ENCODE peak calls at places on chromosomes 12 and 14, in nine cellular contexts. E is PC-3; X is Karpas-422; Q is Peyer's patch; R is CD8-positive, alpha-beta memory T cell; G is adrenal gland; K is pancreas; H is SJSA1; W is SK-N-SH. V is an unnamed sample.

GRCh38 chr12:90020006-90020405 is 311.4 kb upstream of the ATP2B1 start:
- DNase-seq in E (no peak), X (no peak), Q (no peak), R (no peak), G (no peak), K (no peak), H (no peak), W (no peak), V (no peak)

GRCh38 chr14:99945732-99946651 is 119.2 kb upstream of the EVL start:
- DNase-seq in E (no peak), X (peak), Q (no peak), R (no peak), G (peak), K (no peak), H (no peak), W (no peak), V (no peak)

GRCh38 chr12:8047842-8048241 is 15.3 kb downstream of the FOXJ2 start:
- DNase-seq in E (no peak), X (no peak), Q (no peak), R (no peak), G (no peak), K (no peak), H (no peak), W (no peak), V (no peak)

GRCh38 chr14:45156067-45156466 is 20.3 kb downstream of the FANCM start:
- DNase-seq in E (no peak), X (no peak), Q (no peak), R (no peak), G (no peak), K (no peak), H (no peak), W (no peak), V (no peak)

GRCh38 chr12:9143929-9144328 is 28.2 kb upstream of the A2M start:
- DNase-seq in E (no peak), X (no peak), Q (no peak), R (no peak), G (no peak), K (no peak), H (no peak), W (no peak), V (no peak)

GRCh38 chr14:76923422-76924362 is 97.5 kb downstream of the LRRC74A start:
- DNase-seq in E (no peak), X (no peak), Q (no peak), R (no peak), G (no peak), K (no peak), H (no peak), W (no peak), V (no peak)

GRCh38 chr12:87813476-87814234 is 215.5 kb downstream of the C12orf50 start:
- DNase-seq in E (peak), X (no peak), Q (no peak), R (no peak), G (no peak), K (no peak), H (peak), W (no peak), V (no peak)

GRCh38 chr12:71392521-71393145 is 47.0 kb upstream of the LGR5 start:
- DNase-seq in E (peak), X (peak), Q (no peak), R (no peak), G (no peak), K (no peak), H (no peak), W (peak), V (no peak)

GRCh38 chr12:43957732-43958131 is 121.9 kb downstream of the TMEM117 start:
- DNase-seq in E (peak), X (peak), Q (no peak), R (no peak), G (no peak), K (no peak), H (no peak), W (peak), V (no peak)

GRCh38 chr12:85574291-85574690 is 261.9 kb downstream of the RASSF9 start:
- DNase-seq in E (no peak), X (no peak), Q (no peak), R (no peak), G (no peak), K (no peak), H (no peak), W (no peak), V (no peak)

GRCh38 chr12:110176745-110177144 is 52.6 kb downstream of the IFT81 start:
- DNase-seq in E (peak), X (peak), Q (no peak), R (no peak), G (no peak), K (no peak), H (no peak), W (peak), V (no peak)

GRCh38 chr14:22163051-22163450 is 426.0 kb downstream of the DAD1 start:
- DNase-seq in E (peak), X (peak), Q (no peak), R (no peak), G (no peak), K (no peak), H (no peak), W (no peak), V (no peak)

GRCh38 chr14:20624495-20625070 is 16.9 kb downstream of the OR6S1 start:
- DNase-seq in E (no peak), X (peak), Q (peak), R (no peak), G (no peak), K (no peak), H (no peak), W (no peak), V (no peak)

GRCh38 chr14:24155100-24155499 is 6.0 kb upstream of the IRF9 start:
- DNase-seq in E (no peak), X (no peak), Q (no peak), R (no peak), G (no peak), K (no peak), H (no peak), W (no peak), V (no peak)

GRCh38 chr12:106747973-106748436 is 26.5 kb upstream of the RIC8B start:
- DNase-seq in E (no peak), X (no peak), Q (no peak), R (no peak), G (no peak), K (no peak), H (no peak), W (no peak), V (no peak)

GRCh38 chr14:79417961-79418360 is 793.3 kb downstream of the DIO2 start:
- DNase-seq in E (no peak), X (no peak), Q (no peak), R (no peak), G (no peak), K (no peak), H (no peak), W (no peak), V (no peak)

GRCh38 chr12:40788276-40788675 is 96.0 kb downstream of the CNTN1 start:
- DNase-seq in E (no peak), X (no peak), Q (no peak), R (no peak), G (no peak), K (no peak), H (no peak), W (no peak), V (no peak)

GRCh38 chr12:92288533-92288932 is 142.9 kb upstream of the BTG1 start:
- DNase-seq in E (no peak), X (no peak), Q (no peak), R (no peak), G (no peak), K (no peak), H (no peak), W (no peak), V (no peak)

GRCh38 chr14:46490150-46490769 is 161.3 kb downstream of the RPL10L start:
- DNase-seq in E (peak), X (peak), Q (no peak), R (no peak), G (no peak), K (no peak), H (no peak), W (no peak), V (no peak)

GRCh38 chr12:110689002-110689600 is at the start of gene HVCN1:
- DNase-seq in E (no peak), X (peak), Q (peak), R (peak), G (no peak), K (peak), H (no peak), W (peak), V (peak)

GRCh38 chr14:102694530-102695171 is 82.6 kb upstream of the TRAF3 start:
- DNase-seq in E (peak), X (peak), Q (peak), R (peak), G (peak), K (peak), H (peak), W (peak), V (peak)

GRCh38 chr14:23365353-23366162 is 586 bp upstream of the EFS start:
- DNase-seq in E (peak), X (no peak), Q (no peak), R (no peak), G (no peak), K (no peak), H (no peak), W (peak), V (no peak)

GRCh38 chr12:66708704-66709443 is 30.0 kb upstream of the GRIP1 start:
- DNase-seq in E (peak), X (peak), Q (no peak), R (no peak), G (no peak), K (no peak), H (no peak), W (no peak), V (no peak)

GRCh38 chr12:93702707-93703305 is 25.6 kb downstream of the CRADD start:
- DNase-seq in E (no peak), X (no peak), Q (no peak), R (no peak), G (no peak), K (no peak), H (no peak), W (no peak), V (no peak)
- H3K27ac ChIP-seq in E (no peak), X (no peak), Q (no peak), R (no peak), G (no peak), K (no peak), H (no peak), W (peak), V (no peak)

DNA sequence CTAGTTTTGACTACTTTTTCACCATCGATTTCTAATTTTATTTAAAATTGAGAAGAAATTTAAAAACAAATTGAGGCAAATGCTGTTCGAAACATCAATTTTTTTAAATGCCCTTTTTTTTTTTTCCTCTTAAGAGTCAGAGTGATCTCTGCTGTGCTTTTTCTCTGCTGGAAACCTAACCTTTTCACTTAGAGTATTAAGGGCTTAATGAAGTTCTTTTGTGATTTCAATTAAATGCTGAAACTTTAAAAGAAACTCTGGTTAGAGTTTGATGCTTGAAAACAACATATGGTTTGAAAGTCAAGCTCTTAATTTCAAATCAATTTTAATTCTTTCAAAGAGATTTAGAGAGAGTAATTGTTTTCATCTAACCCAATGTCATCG is 171.8 kb downstream of the TMTC2 start:
- DNase-seq in E (no peak), X (no peak), Q (no peak), R (no peak), G (no peak), K (no peak), H (no peak), W (no peak), V (no peak)
- H3K27ac ChIP-seq in E (no peak), X (no peak), Q (no peak), R (no peak), G (no peak), K (no peak), H (no peak), W (no peak), V (peak)

GRCh38 chr12:26121323-26121740 is 3.5 kb downstream of the BHLHE41 start:
- DNase-seq in E (peak), X (no peak), Q (no peak), R (no peak), G (no peak), K (no peak), H (no peak), W (no peak), V (no peak)

GRCh38 chr12:26117321-26117720 is 7.5 kb downstream of the BHLHE41 start:
- DNase-seq in E (no peak), X (peak), Q (no peak), R (no peak), G (no peak), K (no peak), H (no peak), W (no peak), V (no peak)

GRCh38 chr12:26118356-26118755 is 6.5 kb downstream of the BHLHE41 start:
- DNase-seq in E (no peak), X (peak), Q (no peak), R (no peak), G (no peak), K (no peak), H (no peak), W (no peak), V (no peak)

GRCh38 chr12:26120561-26121274 is 4.1 kb downstream of the BHLHE41 start:
- DNase-seq in E (peak), X (no peak), Q (no peak), R (no peak), G (no peak), K (no peak), H (no peak), W (no peak), V (no peak)

DNA sequence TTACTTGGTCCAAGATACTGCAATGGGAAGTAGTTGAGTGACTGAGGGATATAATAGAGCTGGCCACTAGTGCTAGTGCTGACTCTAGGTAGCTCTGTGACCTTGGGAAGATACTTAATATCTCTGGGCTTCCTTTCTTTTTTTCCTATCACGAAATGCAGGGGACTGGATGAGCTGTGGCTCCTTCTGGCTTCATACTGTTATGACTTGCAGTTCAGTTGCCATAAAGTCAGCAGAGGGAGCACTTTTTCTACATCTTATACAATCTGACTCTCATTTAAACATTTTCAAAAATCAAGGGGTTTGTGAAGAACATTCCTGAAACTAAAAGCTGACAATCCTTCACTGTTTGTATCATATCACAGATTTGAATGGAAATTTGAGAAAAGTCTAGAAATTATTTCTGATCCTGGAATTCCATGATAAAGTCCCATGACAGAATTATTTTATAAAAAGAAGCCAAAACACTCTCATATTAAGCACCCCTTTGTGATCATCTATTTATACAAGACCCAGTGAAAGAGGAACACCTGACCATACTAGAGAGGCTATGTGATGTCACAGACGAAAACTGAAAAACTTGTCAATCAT is 5.4 kb downstream of the BHLHE41 start:
- DNase-seq in E (peak), X (peak), Q (no peak), R (no peak), G (no peak), K (no peak), H (no peak), W (peak), V (peak)
- H3K27ac ChIP-seq in E (peak), X (no peak), Q (peak), R (no peak), G (no peak), K (peak), H (peak), W (peak), V (peak)

GRCh38 chr12:46366771-46367170 is 5.8 kb downstream of the SLC38A2 start:
- DNase-seq in E (no peak), X (no peak), Q (no peak), R (no peak), G (no peak), K (no peak), H (no peak), W (no peak), V (no peak)

GRCh38 chr12:46364300-46364696 is 8.3 kb downstream of the SLC38A2 start:
- DNase-seq in E (no peak), X (no peak), Q (no peak), R (no peak), G (no peak), K (no peak), H (no peak), W (no peak), V (no peak)

GRCh38 chr12:46363582-46364299 is 8.8 kb downstream of the SLC38A2 start:
- DNase-seq in E (no peak), X (no peak), Q (no peak), R (no peak), G (no peak), K (no peak), H (no peak), W (no peak), V (no peak)

GRCh38 chr12:46365951-46366379 is 6.6 kb downstream of the SLC38A2 start:
- DNase-seq in E (peak), X (no peak), Q (no peak), R (no peak), G (no peak), K (no peak), H (no peak), W (no peak), V (no peak)

DNA sequence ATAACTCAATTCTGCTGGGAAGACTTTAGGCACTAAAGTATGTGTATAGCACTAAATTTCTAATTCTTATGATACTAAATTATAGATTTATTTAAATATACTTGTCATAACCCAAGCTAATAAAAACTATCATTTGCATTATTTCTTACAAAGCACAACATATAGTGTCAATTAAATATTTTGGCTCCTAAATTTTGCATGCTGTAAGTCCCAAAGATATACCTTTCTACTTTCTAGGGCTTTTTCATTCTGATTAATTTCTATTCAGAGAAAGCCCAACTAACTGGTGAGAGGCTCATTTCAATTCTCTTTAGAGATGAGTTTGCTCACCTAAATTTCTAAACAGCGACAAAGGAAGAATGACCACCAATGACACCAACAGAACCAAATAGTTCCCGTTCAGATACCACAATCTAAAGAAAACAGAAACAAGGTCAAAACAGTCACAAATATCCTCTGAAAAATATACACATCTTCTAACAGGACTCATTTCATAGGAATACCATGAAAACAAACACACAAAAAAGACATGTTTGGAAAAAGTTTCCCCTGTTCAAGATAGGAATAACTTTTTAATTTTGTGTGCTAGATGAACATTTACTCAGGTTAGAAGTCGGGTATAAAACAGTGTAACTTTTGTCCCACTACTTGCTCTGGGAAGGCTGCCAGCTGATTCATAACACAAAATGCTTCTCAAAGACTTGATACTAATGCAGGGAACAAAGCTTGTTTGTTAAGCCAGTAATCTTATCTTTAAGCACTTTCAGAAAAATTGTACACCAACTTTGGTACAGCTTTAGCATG is 7.6 kb downstream of the SLC38A2 start:
- DNase-seq in E (peak), X (no peak), Q (peak), R (no peak), G (peak), K (peak), H (peak), W (no peak), V (no peak)
- H3K27ac ChIP-seq in E (peak), X (no peak), Q (no peak), R (no peak), G (peak), K (peak), H (peak), W (peak), V (no peak)

GRCh38 chr12:96094201-96094600 is 58.8 kb upstream of the LTA4H start:
- DNase-seq in E (peak), X (no peak), Q (no peak), R (no peak), G (no peak), K (no peak), H (no peak), W (no peak), V (no peak)

GRCh38 chr12:96098631-96099030 is 63.2 kb upstream of the LTA4H start:
- DNase-seq in E (no peak), X (no peak), Q (no peak), R (no peak), G (no peak), K (no peak), H (no peak), W (no peak), V (no peak)

GRCh38 chr12:96099431-96099830 is 64.0 kb upstream of the LTA4H start:
- DNase-seq in E (no peak), X (no peak), Q (no peak), R (no peak), G (no peak), K (no peak), H (no peak), W (no peak), V (no peak)

GRCh38 chr12:96091833-96092232 is 56.4 kb upstream of the LTA4H start:
- DNase-seq in E (peak), X (peak), Q (no peak), R (no peak), G (no peak), K (no peak), H (no peak), W (no peak), V (no peak)

DNA sequence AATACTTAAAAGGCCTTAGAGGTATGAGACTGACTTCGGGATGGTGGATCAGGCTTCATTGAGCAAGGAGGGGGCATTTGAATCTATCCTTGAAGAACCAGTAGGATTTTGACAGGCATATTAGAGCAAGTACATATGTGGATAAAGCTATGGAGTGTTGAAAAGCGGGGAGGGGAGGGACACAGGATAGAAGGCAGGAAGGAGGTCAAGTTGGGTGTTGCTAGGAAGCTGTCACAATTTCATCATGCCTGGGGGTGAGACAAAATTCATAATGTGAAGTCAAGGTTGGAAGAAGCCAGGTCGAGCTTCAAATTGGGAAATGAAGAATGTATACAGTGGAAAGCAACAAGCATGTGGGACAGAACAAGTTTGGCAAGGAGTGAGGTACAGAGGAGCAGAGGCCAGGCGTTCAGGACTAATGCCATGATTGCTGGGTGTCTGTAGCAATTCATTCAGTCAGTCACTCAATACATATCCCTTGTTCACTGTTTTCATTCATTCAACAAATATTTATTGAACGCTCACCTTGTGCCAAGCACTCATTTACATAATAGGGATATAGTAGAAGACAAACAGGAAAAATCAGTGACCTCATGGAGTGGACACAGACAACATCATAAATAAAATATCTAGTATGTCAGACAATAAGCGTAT is 58.3 kb upstream of the LTA4H start:
- DNase-seq in E (peak), X (no peak), Q (no peak), R (no peak), G (no peak), K (no peak), H (no peak), W (no peak), V (no peak)
- H3K27ac ChIP-seq in E (peak), X (no peak), Q (no peak), R (no peak), G (no peak), K (no peak), H (no peak), W (no peak), V (no peak)

GRCh38 chr14:74763803-74764531 is 851 bp downstream of the YLPM1 start:
- DNase-seq in E (peak), X (peak), Q (no peak), R (peak), G (no peak), K (peak), H (peak), W (peak), V (no peak)
- H3K27ac ChIP-seq in E (peak), X (peak), Q (peak), R (peak), G (no peak), K (peak), H (peak), W (peak), V (peak)

GRCh38 chr12:2803635-2804380 is 8.7 kb upstream of the ITFG2 start:
- DNase-seq in E (no peak), X (no peak), Q (no peak), R (no peak), G (no peak), K (no peak), H (no peak), W (no peak), V (no peak)
- H3K27ac ChIP-seq in E (no peak), X (no peak), Q (no peak), R (no peak), G (no peak), K (no peak), H (no peak), W (peak), V (no peak)